ENCODE peak calls at places on chromosomes 12 and 14, in six cellular contexts. Z is DMS153, R is NCI-H1417, I is HAP-1, S is astrocyte of the spinal cord, U is KG1. P is an unnamed sample.

GRCh38 chr12:14768823-14769405 is 34.4 kb downstream of the WBP11 start:
- DNase-seq in I (no peak), Z (no peak), U (no peak), R (no peak), S (peak), P (no peak)

GRCh38 chr14:76958975-76959710 is 69.4 kb downstream of the IRF2BPL start:
- DNase-seq in R (no peak), U (no peak), S (peak), Z (no peak), I (no peak), P (no peak)

GRCh38 chr12:98490491-98491453 is 24.6 kb upstream of the TMPO start:
- DNase-seq in U (peak), Z (peak), S (peak), I (peak), R (peak), P (peak)

GRCh38 chr12:51864701-51865469 is 16.4 kb upstream of the FIGNL2 start:
- DNase-seq in R (no peak), U (no peak), I (no peak), S (no peak), Z (no peak), P (no peak)

GRCh38 chr12:39032034-39032433 is 126.6 kb upstream of the CPNE8 start:
- DNase-seq in S (no peak), Z (no peak), U (no peak), I (no peak), R (no peak), P (no peak)

GRCh38 chr14:39617537-39617936 is 185.3 kb upstream of the FBXO33 start:
- DNase-seq in I (no peak), Z (no peak), R (no peak), S (peak), U (no peak), P (no peak)

GRCh38 chr14:57486767-57487379 is 6.8 kb downstream of the CCDC198 start:
- DNase-seq in R (peak), Z (peak), U (no peak), I (peak), S (peak), P (peak)

GRCh38 chr12:32233568-32233967 is 126.9 kb downstream of the BICD1 start:
- DNase-seq in U (no peak), S (no peak), R (no peak), Z (no peak), I (no peak), P (no peak)

GRCh38 chr12:49345840-49346658 is 639 bp upstream of the DNAJC22 start:
- DNase-seq in U (no peak), R (peak), S (no peak), I (no peak), Z (no peak), P (no peak)

GRCh38 chr12:7609480-7609879 is 56.2 kb downstream of the APOBEC1 start:
- DNase-seq in S (peak), U (no peak), R (no peak), Z (no peak), I (no peak), P (peak)

GRCh38 chr12:90543393-90543792 is 411.6 kb downstream of the CCER1 start:
- DNase-seq in I (peak), R (no peak), S (peak), U (no peak), Z (no peak), P (no peak)

P was measured in stromal cell of bone marrow.